ENCODE peak calls at places on chromosomes 12 and 14, in eight cellular contexts. B is non-pigmented ciliary epithelial cell; S is CD8-positive, alpha-beta memory T cell; R is GDM1; T is AML-193; F is pons; L is GOT3; G is AG08395. Y is an unnamed sample.

GRCh38 chr12:80087486-80088213 is 11.7 kb upstream of the OTOGL start:
- DNase-seq in B (no peak), S (no peak), R (no peak), T (no peak), F (no peak), L (no peak), G (no peak), Y (peak)

GRCh38 chr14:23068792-23069412 is 11.6 kb upstream of the CDH24 start:
- DNase-seq in B (peak), S (peak), R (no peak), T (no peak), F (peak), L (no peak), G (peak), Y (peak)

GRCh38 chr12:124939428-124940142 is 25.1 kb upstream of the UBC start:
- DNase-seq in B (peak), S (peak), R (no peak), T (no peak), F (peak), L (no peak), G (peak), Y (peak)

GRCh38 chr12:95634622-95635621 is 83.6 kb upstream of the USP44 start:
- DNase-seq in B (no peak), S (no peak), R (no peak), T (no peak), F (no peak), L (no peak), G (no peak), Y (no peak)

GRCh38 chr12:40730281-40730680 is 38.0 kb downstream of the CNTN1 start:
- DNase-seq in B (no peak), S (no peak), R (no peak), T (no peak), F (no peak), L (no peak), G (no peak), Y (no peak)

GRCh38 chr14:90375934-90376333 is 20.9 kb upstream of the CALM1 start:
- DNase-seq in B (no peak), S (no peak), R (no peak), T (no peak), F (no peak), L (no peak), G (no peak), Y (no peak)

GRCh38 chr14:45610303-45610702 is 357.3 kb upstream of the MIS18BP1 start:
- DNase-seq in B (peak), S (no peak), R (no peak), T (no peak), F (peak), L (no peak), G (no peak), Y (no peak)

GRCh38 chr12:46214668-46215429 is 54.0 kb downstream of the SLC38A1 start:
- DNase-seq in B (no peak), S (peak), R (peak), T (peak), F (no peak), L (no peak), G (no peak), Y (peak)

GRCh38 chr14:101908795-101909194 is 55.6 kb upstream of the DYNC1H1 start:
- DNase-seq in B (no peak), S (no peak), R (no peak), T (no peak), F (no peak), L (no peak), G (no peak), Y (no peak)

GRCh38 chr14:101905614-101906013 is 58.8 kb upstream of the DYNC1H1 start:
- DNase-seq in B (no peak), S (no peak), R (no peak), T (no peak), F (no peak), L (no peak), G (no peak), Y (no peak)

GRCh38 chr12:32390572-32391219 is 8.7 kb upstream of the FGD4 start:
- DNase-seq in B (no peak), S (no peak), R (no peak), T (no peak), F (no peak), L (no peak), G (no peak), Y (no peak)

GRCh38 chr12:45789025-45789424 is 59.5 kb downstream of the ARID2 start:
- DNase-seq in B (no peak), S (no peak), R (no peak), T (no peak), F (no peak), L (no peak), G (peak), Y (no peak)

GRCh38 chr12:31317471-31318397 is 8.2 kb downstream of the SINHCAF start:
- DNase-seq in B (no peak), S (no peak), R (peak), T (peak), F (peak), L (no peak), G (no peak), Y (peak)

GRCh38 chr12:121930862-121931261 is 12.5 kb downstream of the CFAP251 start:
- DNase-seq in B (no peak), S (no peak), R (no peak), T (no peak), F (no peak), L (no peak), G (no peak), Y (no peak)

GRCh38 chr12:50545783-50546182 is 41.0 kb downstream of the DIP2B start:
- DNase-seq in B (no peak), S (no peak), R (no peak), T (no peak), F (no peak), L (no peak), G (no peak), Y (no peak)

GRCh38 chr12:131598717-131599116 is 112.2 kb upstream of the SFSWAP start:
- DNase-seq in B (no peak), S (no peak), R (no peak), T (no peak), F (no peak), L (no peak), G (no peak), Y (no peak)

Y was measured in T-helper 2 cell.